ENCODE peak calls at places on chromosomes 11 and 22, in ten cellular contexts. M is stomach; D is Panc1; E is stimulated activated CD4-positive, alpha-beta T cell treated with anti-CD3 and anti-CD28 coated beads, Interleukin-15, amount 100 ng/mL, for 1 hour; Q is ELR; T is hepatic stellate cell; I is fibroblast of lung; Z is tibial artery; O is BJ; U is CD4-positive, alpha-beta memory T cell. A is an unnamed sample.

GRCh38 chr11:8332196-8332595 is 68.5 kb upstream of the LMO1 start:
- DNase-seq in M (no peak), D (no peak), E (no peak), Q (no peak), T (no peak), I (no peak), Z (no peak), O (no peak), U (no peak), A (no peak)

GRCh38 chr11:122556605-122557004 is 98.9 kb upstream of the UBASH3B start:
- DNase-seq in M (no peak), D (no peak), E (no peak), Q (no peak), T (no peak), I (peak; percentile 19), Z (no peak), O (no peak), U (no peak), A (no peak)

GRCh38 chr22:19175602-19176174 is 2.8 kb downstream of the SLC25A1 start:
- DNase-seq in M (no peak), D (no peak), E (no peak), Q (no peak), T (no peak), I (no peak), Z (no peak), O (no peak), U (no peak), A (no peak)

GRCh38 chr11:27397619-27398412 is 34.8 kb upstream of the CCDC34 start:
- DNase-seq in M (no peak), D (no peak), E (no peak), Q (no peak), T (no peak), I (no peak), Z (no peak), O (no peak), U (no peak), A (no peak)

GRCh38 chr22:17777005-17777716 is 2.9 kb upstream of the BID start:
- DNase-seq in M (peak; percentile 55), D (no peak), E (peak; percentile 32), Q (no peak), T (no peak), I (no peak), Z (no peak), O (no peak), U (peak; percentile 71), A (no peak)

GRCh38 chr11:46377831-46378230 is 3.6 kb upstream of the MDK start:
- DNase-seq in M (no peak), D (no peak), E (no peak), Q (no peak), T (no peak), I (no peak), Z (no peak), O (no peak), U (no peak), A (no peak)

GRCh38 chr11:107301886-107302285 is 155.7 kb downstream of the CWF19L2 start:
- DNase-seq in M (no peak), D (no peak), E (no peak), Q (peak; percentile 4), T (no peak), I (no peak), Z (no peak), O (no peak), U (no peak), A (no peak)

GRCh38 chr11:1453611-1454386 is 32.8 kb downstream of the MOB2 start:
- DNase-seq in M (peak; percentile 76), D (no peak), E (no peak), Q (peak; percentile 28), T (no peak), I (no peak), Z (no peak), O (no peak), U (peak; percentile 44), A (no peak)

GRCh38 chr11:112962854-112963367 is 1.7 kb downstream of the NCAM1 start:
- DNase-seq in M (peak; percentile 72), D (no peak), E (no peak), Q (no peak), T (peak; percentile 6), I (peak; percentile 5), Z (no peak), O (no peak), U (no peak), A (peak; percentile 15)

GRCh38 chr22:29167032-29167911 is 38.4 kb upstream of the EMID1 start:
- DNase-seq in M (no peak), D (no peak), E (no peak), Q (no peak), T (no peak), I (no peak), Z (peak; percentile 56), O (no peak), U (peak; percentile 26), A (no peak)

GRCh38 chr11:94304559-94304958 is at the start of gene IZUMO1R:
- DNase-seq in M (no peak), D (no peak), E (no peak), Q (no peak), T (no peak), I (no peak), Z (no peak), O (no peak), U (no peak), A (no peak)

GRCh38 chr11:25242928-25243327 is 746.1 kb downstream of the LUZP2 start:
- DNase-seq in M (no peak), D (no peak), E (no peak), Q (no peak), T (no peak), I (no peak), Z (no peak), O (no peak), U (no peak), A (no peak)

GRCh38 chr11:445765-446588 is 4.1 kb upstream of the PTDSS2 start:
- DNase-seq in M (no peak), D (no peak), E (no peak), Q (no peak), T (no peak), I (no peak), Z (no peak), O (no peak), U (no peak), A (no peak)

GRCh38 chr22:36481393-36482168 is at the start of gene TXN2:
- DNase-seq in M (peak; percentile 98), D (no peak), E (peak; percentile 90), Q (peak; percentile 98), T (peak; percentile 95), I (peak; percentile 97), Z (peak; percentile 99), O (peak; percentile 62), U (peak; percentile 98), A (peak; percentile 98)

GRCh38 chr11:27392715-27393114 is 29.7 kb upstream of the CCDC34 start:
- DNase-seq in M (no peak), D (no peak), E (no peak), Q (peak; percentile 67), T (peak; percentile 14), I (peak; percentile 81), Z (no peak), O (peak; percentile 31), U (no peak), A (peak; percentile 72)

GRCh38 chr11:22792497-22792896 is 37.1 kb downstream of the SVIP start:
- DNase-seq in M (no peak), D (peak; percentile 48), E (no peak), Q (peak; percentile 94), T (peak; percentile 9), I (peak; percentile 45), Z (no peak), O (no peak), U (no peak), A (peak; percentile 77)

A was measured in cardiac fibroblast.